ENCODE peak calls at places on chromosomes 6 and 20, in ten cellular contexts. R is activated gamma-delta T cell treated with Interleukin-2 at 50 U/mL for 16 hours; A is activated CD4-positive, alpha-beta T cell treated with anti-CD3 and anti-CD28 coated beads, Interleukin-2, amount 50 U/mL, for 4 hours; E is SK-N-SH; N is heart right ventricle; K is fibroblast of lung; C is AG04450; B is cardiac fibroblast; U is HFFc6; T is T-helper 1 cell. L is an unnamed sample.

GRCh38 chr6:150293423-150294280 is 75.2 kb upstream of the IYD start:
- DNase-seq in R (no peak), A (no peak), E (no peak), N (no peak), K (peak; percentile 76), C (no peak), B (peak; percentile 67), U (peak; percentile 54), T (no peak), L (no peak)

GRCh38 chr6:169162249-169162967 is 91.2 kb downstream of the THBS2 start:
- DNase-seq in R (no peak), A (no peak), E (peak; percentile 4), N (no peak), K (no peak), C (no peak), B (no peak), U (no peak), T (no peak), L (no peak)

GRCh38 chr6:43842231-43842794 is 72.3 kb downstream of the VEGFA start:
- DNase-seq in R (no peak), A (no peak), E (no peak), N (no peak), K (peak; percentile 86), C (no peak), B (peak; percentile 52), U (peak; percentile 54), T (no peak), L (no peak)

GRCh38 chr6:29099190-29099589 is at the start of gene OR2J1:
- DNase-seq in R (no peak), A (no peak), E (no peak), N (no peak), K (no peak), C (no peak), B (no peak), U (no peak), T (no peak), L (no peak)

GRCh38 chr20:42082611-42083010 is 464.4 kb upstream of the CHD6 start:
- DNase-seq in R (no peak), A (no peak), E (peak; percentile 81), N (no peak), K (no peak), C (no peak), B (peak; percentile 43), U (peak; percentile 1), T (no peak), L (no peak)

GRCh38 chr6:56058636-56059035 is 183.2 kb upstream of the BMP5 start:
- DNase-seq in R (no peak), A (no peak), E (no peak), N (no peak), K (no peak), C (no peak), B (no peak), U (no peak), T (no peak), L (no peak)

GRCh38 chr6:124879110-124879991 is 82.9 kb upstream of the RNF217 start:
- DNase-seq in R (no peak), A (no peak), E (no peak), N (no peak), K (no peak), C (no peak), B (no peak), U (no peak), T (no peak), L (no peak)

GRCh38 chr20:31596831-31597482 is 8.1 kb upstream of the ID1 start:
- DNase-seq in R (no peak), A (no peak), E (no peak), N (no peak), K (no peak), C (no peak), B (no peak), U (no peak), T (no peak), L (no peak)

GRCh38 chr20:47917549-47918070 is 132.3 kb upstream of the SULF2 start:
- DNase-seq in R (no peak), A (no peak), E (no peak), N (no peak), K (no peak), C (no peak), B (no peak), U (no peak), T (no peak), L (no peak)

GRCh38 chr6:89140347-89141159 is 5.3 kb upstream of the PM20D2 start:
- DNase-seq in R (no peak), A (no peak), E (no peak), N (no peak), K (no peak), C (no peak), B (peak; percentile 47), U (no peak), T (no peak), L (no peak)

GRCh38 chr6:24646771-24647170 is 780 bp upstream of the KIAA0319 start:
- DNase-seq in R (no peak), A (no peak), E (no peak), N (no peak), K (peak; percentile 71), C (no peak), B (peak; percentile 53), U (peak; percentile 2), T (no peak), L (no peak)

GRCh38 chr20:63500902-63501817 is 2.3 kb upstream of the EEF1A2 start:
- DNase-seq in R (no peak), A (no peak), E (no peak), N (no peak), K (no peak), C (no peak), B (no peak), U (no peak), T (no peak), L (peak; percentile 30)

GRCh38 chr6:101818056-101818455 is 424.5 kb downstream of the GRIK2 start:
- DNase-seq in R (no peak), A (no peak), E (no peak), N (no peak), K (peak; percentile 65), C (no peak), B (no peak), U (no peak), T (no peak), L (no peak)

GRCh38 chr20:45810191-45810590 is 2.3 kb upstream of the UBE2C start:
- DNase-seq in R (no peak), A (no peak), E (no peak), N (no peak), K (no peak), C (no peak), B (no peak), U (no peak), T (no peak), L (no peak)

GRCh38 chr6:25576920-25577319 is 75.1 kb upstream of the SCGN start:
- DNase-seq in R (no peak), A (no peak), E (no peak), N (no peak), K (peak; percentile 63), C (no peak), B (peak; percentile 14), U (no peak), T (no peak), L (no peak)

GRCh38 chr6:48535569-48535968 is 424.6 kb upstream of the PTCHD4 start:
- DNase-seq in R (no peak), A (no peak), E (no peak), N (no peak), K (peak; percentile 93), C (no peak), B (peak; percentile 21), U (no peak), T (no peak), L (no peak)

GRCh38 chr6:133553652-133554051 is 312.5 kb downstream of the EYA4 start:
- DNase-seq in R (no peak), A (no peak), E (peak; percentile 32), N (no peak), K (peak; percentile 56), C (peak; percentile 56), B (peak; percentile 82), U (peak; percentile 40), T (no peak), L (no peak)

GRCh38 chr20:62434098-62434497 is 6.8 kb upstream of the RBBP8NL start:
- DNase-seq in R (no peak), A (no peak), E (no peak), N (peak; percentile 39), K (no peak), C (no peak), B (no peak), U (no peak), T (no peak), L (no peak)

GRCh38 chr20:1486566-1486965 is 4.7 kb downstream of the SIRPB2 start:
- DNase-seq in R (no peak), A (no peak), E (no peak), N (no peak), K (no peak), C (no peak), B (no peak), U (no peak), T (no peak), L (no peak)

GRCh38 chr6:2783188-2783957 is 18.2 kb downstream of the WRNIP1 start:
- DNase-seq in R (no peak), A (no peak), E (no peak), N (no peak), K (no peak), C (no peak), B (no peak), U (no peak), T (no peak), L (no peak)

GRCh38 chr20:57698191-57698866 is 11.5 kb downstream of the PMEPA1 start:
- DNase-seq in R (peak; percentile 15), A (peak; percentile 73), E (peak; percentile 57), N (no peak), K (peak; percentile 100), C (peak; percentile 91), B (peak; percentile 97), U (peak; percentile 95), T (no peak), L (no peak)

GRCh38 chr20:3045042-3045815 is 623 bp upstream of the MRPS26 start:
- DNase-seq in R (peak; percentile 33), A (peak; percentile 17), E (peak; percentile 91), N (no peak), K (peak; percentile 76), C (peak; percentile 49), B (peak; percentile 84), U (peak; percentile 64), T (peak; percentile 30), L (no peak)

L was measured in B cell.